ENCODE peak calls at places on chromosomes 5 and 9, in six cellular contexts. F is heart right ventricle; X is AG09309; J is CD4-positive, alpha-beta memory T cell; U is HT1080; L is fibroblast of mammary gland. C is an unnamed sample.
A peak's percentile ranks its signal among the peaks of the same experiment; 100 is the strongest.

GRCh38 chr5:65760504-65761275 is 38.7 kb downstream of the NLN start:
- DNase-seq in U (peak; percentile 61), J (peak; percentile 63), X (peak; percentile 52), F (peak; percentile 56), L (peak; percentile 61), C (no peak)

GRCh38 chr5:134046330-134046729 is 41.6 kb upstream of the VDAC1 start:
- DNase-seq in L (no peak), F (no peak), X (no peak), J (no peak), U (no peak), C (no peak)

GRCh38 chr5:136062563-136063274 is 33.9 kb downstream of the TGFBI start:
- DNase-seq in J (peak; percentile 32), U (peak; percentile 46), X (no peak), L (peak; percentile 60), F (no peak), C (no peak)

GRCh38 chr5:44885903-44886302 is 77.2 kb downstream of the MRPS30 start:
- DNase-seq in U (peak; percentile 78), F (no peak), X (no peak), J (no peak), L (peak; percentile 8), C (no peak)

GRCh38 chr5:90022002-90022710 is 387.4 kb downstream of the CETN3 start:
- DNase-seq in X (no peak), L (peak; percentile 22), F (no peak), J (no peak), U (no peak), C (no peak)

GRCh38 chr5:20636686-20637085 is 648.7 kb upstream of the CDH18 start:
- DNase-seq in F (no peak), U (no peak), J (no peak), L (no peak), X (no peak), C (no peak)

GRCh38 chr9:35689601-35690446 is at the start of gene TPM2:
- DNase-seq in J (no peak), F (peak; percentile 84), X (no peak), U (peak; percentile 88), L (peak; percentile 82), C (no peak)

GRCh38 chr5:93626801-93627200 is 43.8 kb downstream of the NR2F1 start:
- DNase-seq in F (no peak), J (no peak), X (no peak), U (no peak), L (no peak), C (no peak)

GRCh38 chr5:144390133-144390532 is 219.5 kb downstream of the KCTD16 start:
- DNase-seq in J (no peak), L (no peak), U (peak; percentile 3), X (no peak), F (no peak), C (no peak)

GRCh38 chr9:95087659-95088242 is 229.8 kb downstream of the FANCC start:
- DNase-seq in U (no peak), X (no peak), F (no peak), J (no peak), L (no peak), C (peak; percentile 55)

GRCh38 chr5:80239680-80240367 is 16.0 kb downstream of the SERINC5 start:
- DNase-seq in L (peak; percentile 49), F (peak; percentile 68), X (no peak), J (no peak), U (no peak), C (no peak)

GRCh38 chr9:113393281-113393680 is 7.8 kb downstream of the ALAD start:
- DNase-seq in J (no peak), L (no peak), U (no peak), F (no peak), X (no peak), C (no peak)

GRCh38 chr9:135321580-135321979 is 158.0 kb upstream of the PPP1R26 start:
- DNase-seq in U (no peak), F (no peak), L (no peak), J (no peak), X (no peak), C (peak; percentile 51)

GRCh38 chr9:87180361-87180760 is 233.1 kb upstream of the GAS1 start:
- DNase-seq in X (no peak), F (no peak), L (no peak), U (no peak), J (no peak), C (no peak)

GRCh38 chr9:3954228-3954949 is 345.5 kb downstream of the GLIS3 start:
- DNase-seq in F (no peak), J (no peak), L (no peak), X (no peak), U (no peak), C (no peak)

GRCh38 chr5:102971693-102972293 is 148.1 kb downstream of the GIN1 start:
- DNase-seq in X (no peak), U (peak; percentile 25), F (no peak), J (no peak), L (peak; percentile 61), C (no peak)

GRCh38 chr5:42491699-42492098 is 68.5 kb downstream of the GHR start:
- DNase-seq in U (no peak), X (no peak), F (no peak), J (no peak), L (no peak), C (no peak)

GRCh38 chr5:13359326-13359725 is 585.2 kb downstream of the DNAH5 start:
- DNase-seq in U (peak; percentile 88), J (no peak), L (peak; percentile 47), X (peak; percentile 17), F (no peak), C (no peak)

GRCh38 chr9:35827486-35827885 is 1.0 kb downstream of the FAM221B start:
- DNase-seq in J (no peak), L (peak; percentile 79), F (no peak), U (peak; percentile 25), X (peak; percentile 56), C (no peak)

C was measured in spleen.